ENCODE peak calls at places on chromosomes 7 and 10, in seven cellular contexts. V is glutamatergic neuron; G is left cardiac atrium; E is activated T-cell treated with anti-CD3 and anti-CD28 coated beads, Interleukin-2, amount 50 U/mL, for 72 hours; B is activated naive CD4-positive, alpha-beta T cell treated with Interleukin-2 at 50 U/mL for 16 hours; M is H7; Z is SK-N-DZ. O is an unnamed sample.

GRCh38 chr7:133836666-133837065 is 290.5 kb upstream of the LRGUK start:
- DNase-seq in V (no peak), G (no peak), E (no peak), B (no peak), M (no peak), Z (peak), O (no peak)

GRCh38 chr7:112453505-112454171 is 3.4 kb downstream of the IFRD1 start:
- DNase-seq in V (no peak), G (no peak), E (no peak), B (no peak), M (no peak), Z (no peak), O (no peak)

GRCh38 chr10:24894309-24894708 is 58.1 kb downstream of the PRTFDC1 start:
- DNase-seq in V (no peak), G (no peak), E (no peak), B (peak), M (no peak), Z (no peak), O (no peak)

GRCh38 chr7:78301361-78301760 is 502.8 kb downstream of the PHTF2 start:
- DNase-seq in V (no peak), G (no peak), E (no peak), B (no peak), M (no peak), Z (no peak), O (no peak)

GRCh38 chr7:148856035-148856881 is 27.8 kb downstream of the EZH2 start:
- DNase-seq in V (peak), G (peak), E (peak), B (peak), M (peak), Z (peak), O (no peak)

GRCh38 chr7:21318916-21319270 is 109.0 kb upstream of the SP4 start:
- DNase-seq in V (no peak), G (no peak), E (no peak), B (no peak), M (no peak), Z (no peak), O (no peak)

GRCh38 chr7:87144173-87144657 is 8.0 kb upstream of the DMTF1 start:
- DNase-seq in V (no peak), G (no peak), E (no peak), B (no peak), M (no peak), Z (no peak), O (no peak)

GRCh38 chr7:114786455-114786854 is 135.4 kb upstream of the MDFIC start:
- DNase-seq in V (no peak), G (no peak), E (no peak), B (peak), M (no peak), Z (no peak), O (no peak)

GRCh38 chr7:15836041-15836440 is 149.6 kb upstream of the MEOX2 start:
- DNase-seq in V (no peak), G (no peak), E (no peak), B (no peak), M (no peak), Z (no peak), O (no peak)

GRCh38 chr7:157685430-157686284 is 348.9 kb downstream of the DNAJB6 start:
- DNase-seq in V (no peak), G (no peak), E (no peak), B (no peak), M (peak), Z (no peak), O (no peak)

GRCh38 chr7:39651262-39651661 is 27.9 kb downstream of the RALA start:
- DNase-seq in V (no peak), G (no peak), E (no peak), B (no peak), M (no peak), Z (no peak), O (no peak)

GRCh38 chr7:47100815-47101435 is 481.0 kb downstream of the TNS3 start:
- DNase-seq in V (peak), G (peak), E (no peak), B (no peak), M (peak), Z (peak), O (no peak)

GRCh38 chr7:27647052-27647451 is 15.6 kb downstream of the HIBADH start:
- DNase-seq in V (no peak), G (no peak), E (no peak), B (no peak), M (no peak), Z (no peak), O (no peak)

GRCh38 chr10:77478248-77478963 is 159.2 kb downstream of the KCNMA1 start:
- DNase-seq in V (no peak), G (no peak), E (no peak), B (no peak), M (no peak), Z (no peak), O (no peak)

GRCh38 chr10:96641396-96641795 is 54.6 kb upstream of the TM9SF3 start:
- DNase-seq in V (no peak), G (no peak), E (no peak), B (no peak), M (no peak), Z (no peak), O (no peak)

GRCh38 chr7:74280985-74281384 is 8.2 kb upstream of the CLIP2 start:
- DNase-seq in V (no peak), G (no peak), E (no peak), B (no peak), M (no peak), Z (no peak), O (no peak)

GRCh38 chr10:73253226-73253557 is 748 bp upstream of the MRPS16 start:
- DNase-seq in V (no peak), G (no peak), E (peak), B (no peak), M (peak), Z (no peak), O (no peak)

GRCh38 chr10:72134785-72135765 is 46.7 kb upstream of the SPOCK2 start:
- DNase-seq in V (no peak), G (no peak), E (no peak), B (no peak), M (no peak), Z (no peak), O (no peak)

GRCh38 chr10:114885430-114885829 is 52.6 kb upstream of the TRUB1 start:
- DNase-seq in V (no peak), G (no peak), E (no peak), B (no peak), M (no peak), Z (peak), O (no peak)

GRCh38 chr7:112930787-112931186 is 140.6 kb upstream of the TMEM168 start:
- DNase-seq in V (no peak), G (no peak), E (no peak), B (no peak), M (no peak), Z (no peak), O (no peak)

GRCh38 chr10:121886997-121887622 is 40.7 kb downstream of the ATE1 start:
- DNase-seq in V (peak), G (peak), E (peak), B (peak), M (peak), Z (peak), O (no peak)

GRCh38 chr7:151411551-151411950 is 1.7 kb upstream of the WDR86 start:
- DNase-seq in V (no peak), G (no peak), E (no peak), B (no peak), M (peak), Z (no peak), O (no peak)

GRCh38 chr7:132276986-132277716 is 299.1 kb downstream of the PLXNA4 start:
- DNase-seq in V (peak), G (no peak), E (no peak), B (no peak), M (no peak), Z (no peak), O (no peak)

GRCh38 chr10:44334621-44335184 is 50.2 kb downstream of the CXCL12 start:
- DNase-seq in V (no peak), G (no peak), E (no peak), B (no peak), M (no peak), Z (no peak), O (peak)

GRCh38 chr7:83452256-83452655 is 196.7 kb downstream of the SEMA3E start:
- DNase-seq in V (peak), G (no peak), E (no peak), B (no peak), M (peak), Z (peak), O (no peak)

GRCh38 chr7:20776214-20776875 is 10.3 kb downstream of the SP8 start:
- DNase-seq in V (peak), G (no peak), E (no peak), B (no peak), M (peak), Z (no peak), O (no peak)

GRCh38 chr10:66329116-66329515 is 596.7 kb upstream of the LRRTM3 start:
- DNase-seq in V (no peak), G (no peak), E (no peak), B (no peak), M (peak), Z (no peak), O (no peak)

GRCh38 chr7:151740180-151740845 is 136.6 kb downstream of the PRKAG2 start:
- DNase-seq in V (no peak), G (no peak), E (no peak), B (no peak), M (no peak), Z (peak), O (no peak)

GRCh38 chr7:106110885-106111670 is 1.0 kb downstream of the SYPL1 start:
- DNase-seq in V (no peak), G (no peak), E (no peak), B (no peak), M (no peak), Z (peak), O (no peak)

GRCh38 chr7:151080091-151080521 is 503 bp downstream of the FASTK start:
- DNase-seq in V (peak), G (no peak), E (peak), B (no peak), M (peak), Z (no peak), O (no peak)

O was measured in right atrium auricular region.